ENCODE peak calls at places on chromosome 5, in ten cellular contexts. X, Q, L, B, T, Y, S, A, O and V are unnamed samples. For H3K27me3, the result is how much of the 10 kb centered on the place peaks cover.

GRCh38 chr5:135127604-135128240 is 93.7 kb upstream of the PITX1 start:
- DNase-seq in X (peak), Q (no peak), L (no peak), B (no peak), T (no peak), Y (no peak), S (peak), A (no peak), O (peak), V (no peak)

GRCh38 chr5:159782197-159782994 is 133.9 kb upstream of the ADRA1B start:
- DNase-seq in X (no peak), Q (no peak), L (no peak), B (no peak), T (no peak), Y (no peak), S (no peak), A (no peak), O (no peak), V (no peak)

GRCh38 chr5:172830876-172831662 is 3.0 kb upstream of the ERGIC1 start:
- DNase-seq in X (no peak), Q (no peak), L (no peak), B (no peak), T (no peak), Y (no peak), S (peak), A (peak), O (no peak), V (no peak)

GRCh38 chr5:168651654-168652053 is 72.5 kb upstream of the PANK3 start:
- DNase-seq in X (no peak), Q (no peak), L (no peak), B (no peak), T (no peak), Y (no peak), S (peak), A (no peak), O (no peak), V (peak)

GRCh38 chr5:144183254-144183889 is 12.7 kb downstream of the KCTD16 start:
- DNase-seq in X (no peak), Q (no peak), L (no peak), B (peak), T (no peak), Y (no peak), S (peak), A (peak), O (no peak), V (no peak)

GRCh38 chr5:19910131-19910530 is 77.9 kb downstream of the CDH18 start:
- DNase-seq in X (no peak), Q (no peak), L (no peak), B (no peak), T (no peak), Y (no peak), S (no peak), A (no peak), O (no peak), V (no peak)

GRCh38 chr5:141828162-141828561 is 50.0 kb downstream of the PCDH1 start:
- DNase-seq in X (no peak), Q (no peak), L (no peak), B (no peak), T (no peak), Y (no peak), S (no peak), A (no peak), O (no peak), V (no peak)

GRCh38 chr5:168756517-168757391 is 177.6 kb upstream of the PANK3 start:
- DNase-seq in X (no peak), Q (no peak), L (no peak), B (no peak), T (no peak), Y (no peak), S (no peak), A (no peak), O (no peak), V (no peak)

GRCh38 chr5:8766448-8766847 is 779.4 kb downstream of the SEMA5A start:
- DNase-seq in X (no peak), Q (no peak), L (no peak), B (peak), T (no peak), Y (no peak), S (no peak), A (no peak), O (no peak), V (no peak)

GRCh38 chr5:176360894-176361436 is 599 bp downstream of the KIAA1191 start:
- DNase-seq in X (peak), Q (no peak), L (peak), B (no peak), T (no peak), Y (peak), S (peak), A (peak), O (peak), V (no peak)

GRCh38 chr5:67268233-67269011 is 71.8 kb upstream of the CD180 start:
- DNase-seq in X (peak), Q (peak), L (peak), B (peak), T (peak), Y (peak), S (peak), A (peak), O (peak), V (peak)

GRCh38 chr5:154197801-154198461 is 7.4 kb downstream of the GALNT10 start:
- DNase-seq in X (no peak), Q (no peak), L (no peak), B (no peak), T (peak), Y (no peak), S (peak), A (peak), O (peak), V (peak)

GRCh38 chr5:14752497-14753071 is 88.1 kb downstream of the OTULIN start:
- DNase-seq in X (no peak), Q (no peak), L (no peak), B (no peak), T (no peak), Y (no peak), S (no peak), A (no peak), O (no peak), V (no peak)

GRCh38 chr5:28947865-28948264 is 1909.5 kb upstream of the CDH9 start:
- DNase-seq in X (no peak), Q (no peak), L (no peak), B (no peak), T (no peak), Y (no peak), S (no peak), A (no peak), O (no peak), V (no peak)

GRCh38 chr5:17077447-17078233 is 139.8 kb upstream of the BASP1 start:
- DNase-seq in X (no peak), Q (no peak), L (no peak), B (no peak), T (no peak), Y (no peak), S (no peak), A (peak), O (no peak), V (no peak)

GRCh38 chr5:170389250-170389902 is at the start of gene KCNMB1:
- DNase-seq in X (no peak), Q (no peak), L (no peak), B (no peak), T (no peak), Y (no peak), S (no peak), A (no peak), O (no peak), V (no peak)
- H3K4me3 ChIP-seq in X (no peak), Q (peak), L (no peak), B (no peak), T (no peak), Y (no peak), S (no peak), A (no peak), O (no peak), V (no peak)

GRCh38 chr5:167565555-167565954 is 725.9 kb upstream of the WWC1 start:
- DNase-seq in X (no peak), Q (no peak), L (no peak), B (peak), T (no peak), Y (no peak), S (peak), A (no peak), O (no peak), V (no peak)

DNA sequence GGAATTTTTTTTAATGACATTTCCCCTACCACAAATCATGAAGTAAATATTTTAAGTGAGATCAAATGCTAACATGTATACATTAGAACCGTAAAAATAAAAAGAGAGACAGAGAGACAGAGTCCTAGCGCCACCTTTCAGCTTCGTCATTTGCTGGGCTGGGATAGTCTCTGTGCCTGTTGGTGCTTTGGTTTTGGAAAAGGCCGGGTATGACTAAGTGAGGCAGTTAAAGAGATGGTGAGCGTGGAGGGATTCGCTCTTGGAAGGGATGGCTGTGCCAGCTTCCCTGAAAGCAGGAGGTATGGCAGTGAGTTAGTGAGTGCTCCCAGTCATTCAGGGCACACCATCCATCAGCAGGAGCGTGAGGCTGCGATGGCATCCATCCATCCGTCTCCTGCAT is 729.6 kb upstream of the WWC1 start:
- DNase-seq in X (no peak), Q (no peak), L (no peak), B (no peak), T (no peak), Y (no peak), S (no peak), A (no peak), O (no peak), V (no peak)
- H3K27me3 ChIP-seq in X (under half), Q (under half), L (under half), B (under half), T (under half), Y (under half), S (under half), A (under half), O (under half), V (under half)

DNA sequence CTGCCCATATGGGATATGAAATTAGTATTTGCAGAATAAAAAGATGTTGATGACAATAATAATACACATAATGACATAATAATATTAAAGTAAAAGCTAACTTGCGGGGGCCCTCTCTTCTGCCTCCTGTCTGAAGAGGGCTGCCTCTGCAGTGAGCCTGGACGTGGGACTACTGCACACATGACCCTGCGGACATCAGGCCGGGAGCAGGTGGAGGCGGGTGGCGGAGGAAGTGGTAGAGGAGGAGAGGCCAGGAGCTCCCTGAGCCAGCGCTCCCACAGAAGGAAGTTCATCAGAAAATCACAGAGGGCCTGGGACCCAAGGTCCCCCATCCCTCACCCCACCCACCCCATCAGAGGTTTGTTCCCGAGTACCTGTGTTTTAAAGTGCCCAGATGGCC is 60.5 kb downstream of the ROPN1L start:
- DNase-seq in X (no peak), Q (no peak), L (no peak), B (no peak), T (no peak), Y (no peak), S (no peak), A (no peak), O (no peak), V (no peak)
- TF ChIP-seq CTCF in X (peak), Q (no peak), L (no peak), B (no peak), T (no peak), Y (no peak), S (no peak), A (no peak), O (no peak), V (no peak)

DNA sequence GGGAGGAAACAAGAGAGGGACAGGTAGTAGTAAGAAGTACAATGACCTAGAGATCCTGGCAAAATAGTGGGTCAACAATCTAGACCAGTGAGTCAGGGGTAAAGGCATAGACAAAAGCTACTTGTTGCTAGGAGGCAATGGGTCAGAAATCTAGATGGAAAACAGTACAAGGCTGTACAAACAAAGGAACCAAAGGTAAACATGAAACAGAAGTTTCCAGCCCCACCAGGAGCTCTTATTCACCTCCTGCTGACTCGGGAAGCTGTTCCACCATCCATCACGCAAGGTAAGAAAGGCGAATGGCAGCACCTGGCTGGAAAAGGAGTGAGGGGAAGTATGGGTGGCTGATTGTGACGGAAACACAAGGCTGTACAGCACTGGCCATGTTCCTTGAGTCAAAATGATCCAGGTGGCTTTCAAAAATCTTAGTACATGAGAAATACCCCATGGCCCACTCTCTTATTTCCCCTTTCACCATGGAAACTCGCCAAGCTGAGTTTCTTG is 70.5 kb upstream of the RAI14 start:
- DNase-seq in X (no peak), Q (no peak), L (peak), B (no peak), T (no peak), Y (no peak), S (peak), A (peak), O (no peak), V (peak)
- H3K4me3 ChIP-seq in X (no peak), Q (no peak), L (no peak), B (no peak), T (no peak), Y (no peak), S (no peak), A (no peak), O (no peak), V (no peak)

GRCh38 chr5:88885043-88885442 is 2.1 kb upstream of the MEF2C start:
- DNase-seq in X (no peak), Q (no peak), L (no peak), B (no peak), T (no peak), Y (no peak), S (no peak), A (peak), O (no peak), V (no peak)

GRCh38 chr5:88888799-88889164 is 5.8 kb upstream of the MEF2C start:
- DNase-seq in X (no peak), Q (no peak), L (no peak), B (no peak), T (no peak), Y (no peak), S (no peak), A (peak), O (no peak), V (no peak)

GRCh38 chr5:88888291-88888690 is 5.3 kb upstream of the MEF2C start:
- DNase-seq in X (no peak), Q (no peak), L (no peak), B (no peak), T (no peak), Y (no peak), S (no peak), A (no peak), O (no peak), V (no peak)

GRCh38 chr5:88886252-88886651 is 3.3 kb upstream of the MEF2C start:
- DNase-seq in X (no peak), Q (no peak), L (no peak), B (no peak), T (no peak), Y (no peak), S (no peak), A (peak), O (no peak), V (no peak)

DNA sequence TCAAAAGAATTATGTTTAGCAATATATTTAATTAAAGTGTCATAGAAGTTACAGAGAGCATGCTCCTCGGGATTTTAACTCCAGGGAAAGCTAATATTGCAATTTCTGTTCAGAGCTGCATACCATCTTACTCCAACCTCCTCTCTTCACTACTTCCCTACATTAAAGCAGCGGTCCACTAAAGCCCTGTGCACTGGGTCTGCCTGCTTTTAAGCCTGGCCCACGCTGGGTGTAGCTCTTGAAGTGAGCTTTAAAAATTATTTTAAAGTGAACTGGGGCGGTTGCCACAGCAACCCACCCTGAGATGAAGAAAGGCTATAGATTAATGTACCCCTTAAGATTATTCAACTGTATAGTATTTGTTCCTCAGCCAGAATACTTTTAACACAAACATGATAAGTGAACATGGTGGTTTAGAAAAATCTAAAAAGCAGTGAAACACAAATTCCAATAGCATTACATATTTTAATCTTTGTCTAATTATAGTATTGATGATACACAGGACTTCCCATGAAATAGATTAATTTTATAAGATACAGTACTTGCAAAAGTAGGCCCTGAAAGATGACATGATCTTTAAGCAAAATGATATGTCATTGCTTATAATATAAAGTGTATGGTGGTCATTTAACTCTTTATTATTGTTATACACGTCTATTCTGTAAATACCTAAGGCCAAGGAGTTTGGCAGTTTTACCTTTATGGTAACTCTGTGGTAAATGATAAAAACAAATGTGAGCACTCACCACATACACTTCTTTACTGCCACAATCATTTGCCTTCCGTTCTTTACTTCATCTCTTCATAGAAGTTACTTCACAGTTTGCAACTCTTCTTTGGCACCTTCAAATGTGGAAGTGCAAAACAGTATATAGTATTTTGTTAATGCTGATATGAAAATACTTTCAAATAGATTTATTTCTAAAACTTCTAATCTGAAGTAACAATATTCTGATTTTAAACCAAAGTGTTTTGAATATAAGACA is 4.1 kb upstream of the MEF2C start:
- DNase-seq in X (no peak), Q (no peak), L (no peak), B (no peak), T (no peak), Y (no peak), S (no peak), A (no peak), O (peak), V (no peak)
- H3K27me3 ChIP-seq in X (half or more), Q (under half), L (under half), B (half or more), T (under half), Y (under half), S (under half), A (under half), O (under half), V (under half)

GRCh38 chr5:6502421-6502820 is 53.8 kb downstream of the UBE2QL1 start:
- DNase-seq in X (no peak), Q (no peak), L (no peak), B (no peak), T (no peak), Y (no peak), S (no peak), A (no peak), O (no peak), V (no peak)

GRCh38 chr5:6503342-6503741 is 54.7 kb downstream of the UBE2QL1 start:
- DNase-seq in X (no peak), Q (no peak), L (no peak), B (no peak), T (no peak), Y (no peak), S (no peak), A (no peak), O (no peak), V (no peak)

GRCh38 chr5:6504677-6505414 is 56.2 kb downstream of the UBE2QL1 start:
- DNase-seq in X (peak), Q (no peak), L (peak), B (no peak), T (no peak), Y (no peak), S (peak), A (no peak), O (no peak), V (peak)

GRCh38 chr5:6505415-6505763 is 56.7 kb downstream of the UBE2QL1 start:
- DNase-seq in X (no peak), Q (no peak), L (no peak), B (no peak), T (no peak), Y (no peak), S (no peak), A (no peak), O (no peak), V (no peak)

DNA sequence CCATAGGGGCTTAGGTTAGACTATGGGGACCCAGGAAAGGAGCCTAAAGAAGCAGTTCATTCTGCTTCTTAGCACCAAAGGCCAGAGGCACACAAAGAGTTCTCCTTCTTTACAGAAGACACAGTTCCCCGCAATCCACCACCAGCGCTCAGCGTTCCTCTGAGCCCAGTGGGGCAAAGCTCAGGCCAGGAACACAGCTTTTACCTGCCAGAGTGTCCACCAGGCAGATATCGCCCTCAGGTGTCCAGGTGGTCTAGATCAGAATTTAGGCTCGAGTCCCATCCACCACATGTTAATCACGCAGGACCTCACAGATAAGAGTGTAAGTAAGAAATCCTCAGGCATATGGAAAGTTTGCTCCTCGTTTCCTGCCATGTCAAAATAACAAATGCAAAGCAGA is 53.0 kb downstream of the UBE2QL1 start:
- DNase-seq in X (no peak), Q (no peak), L (no peak), B (no peak), T (no peak), Y (no peak), S (no peak), A (no peak), O (no peak), V (no peak)
- TF ChIP-seq CTCF in X (no peak), Q (no peak), L (no peak), B (no peak), T (no peak), Y (no peak), S (no peak), A (no peak), O (no peak), V (no peak)